ENCODE peak calls at places on chromosomes 4 and X, in four cellular contexts. I is NCI-H2081, T is progenitor cell of endocrine pancreas, A is GM23338. W is an unnamed sample.

GRCh38 chr4:7558436-7558835 is 123.7 kb upstream of the PSAPL1 start:
- DNase-seq in A (no peak), I (no peak), T (no peak), W (no peak)

GRCh38 chr4:64399313-64400109 is 9.7 kb downstream of the TECRL start:
- DNase-seq in A (peak), T (no peak), I (no peak), W (no peak)

GRCh38 chr4:107018336-107018735 is 17.8 kb downstream of the DKK2 start:
- DNase-seq in A (no peak), I (no peak), T (no peak), W (no peak)

GRCh38 chrX:136310411-136310810 is 9.6 kb downstream of the ADGRG4 start:
- DNase-seq in A (peak), I (no peak), T (no peak), W (no peak)

GRCh38 chr4:154018659-154019058 is 229.8 kb upstream of the SFRP2 start:
- DNase-seq in A (peak), T (no peak), I (no peak), W (no peak)

GRCh38 chrX:109155161-109155560 is 326.7 kb downstream of the GUCY2F start:
- DNase-seq in I (no peak), T (no peak), A (no peak), W (no peak)

GRCh38 chrX:22136711-22137110 is 104.6 kb downstream of the PHEX start:
- DNase-seq in A (no peak), T (no peak), I (no peak), W (no peak)

GRCh38 chr4:139712882-139713281 is 47.3 kb downstream of the MGST2 start:
- DNase-seq in T (no peak), I (no peak), A (no peak), W (no peak)

GRCh38 chrX:118360429-118361125 is 14.7 kb downstream of the WDR44 start:
- DNase-seq in I (no peak), A (peak), T (no peak), W (no peak)

GRCh38 chrX:8245411-8245810 is 74.3 kb upstream of the VCX2 start:
- DNase-seq in A (peak), T (no peak), I (no peak), W (no peak)

GRCh38 chr4:34178476-34178875 is 2065.8 kb downstream of the ARAP2 start:
- DNase-seq in T (no peak), A (peak), I (no peak), W (no peak)

GRCh38 chrX:50905334-50905733 is 5.2 kb upstream of the BMP15 start:
- DNase-seq in T (no peak), A (peak), I (no peak), W (no peak)

GRCh38 chrX:5810636-5811035 is 418.0 kb downstream of the NLGN4X start:
- DNase-seq in I (no peak), A (no peak), T (no peak), W (no peak)

GRCh38 chr4:77599378-77599777 is 6.2 kb upstream of the CXCL13 start:
- DNase-seq in I (no peak), A (peak), T (no peak), W (peak)

GRCh38 chr4:16783119-16783518 is 115.3 kb downstream of the LDB2 start:
- DNase-seq in T (no peak), I (no peak), A (peak), W (no peak)

GRCh38 chrX:139889760-139890159 is 43.1 kb downstream of the ATP11C start:
- DNase-seq in T (no peak), I (no peak), A (no peak), W (no peak)

GRCh38 chr4:112509243-112510190 is 6.5 kb downstream of the NEUROG2 start:
- DNase-seq in A (peak), I (no peak), T (no peak), W (no peak)

GRCh38 chrX:131617182-131617581 is 73.3 kb downstream of the OR13H1 start:
- DNase-seq in A (no peak), I (no peak), T (no peak), W (no peak)

GRCh38 chr4:152278172-152278504 is 257.8 kb downstream of the FBXW7 start:
- DNase-seq in I (no peak), T (no peak), A (no peak), W (no peak)

GRCh38 chrX:66756717-66757116 is 117.8 kb upstream of the EDA2R start:
- DNase-seq in T (no peak), I (no peak), A (no peak), W (no peak)

GRCh38 chr4:55503164-55503563 is 43.5 kb downstream of the CLOCK start:
- DNase-seq in A (no peak), I (no peak), T (no peak), W (no peak)

GRCh38 chr4:168203233-168203911 is 111.0 kb downstream of the ANXA10 start:
- DNase-seq in I (no peak), T (no peak), A (no peak), W (no peak)

GRCh38 chr4:107518076-107518475 is 202.0 kb downstream of the PAPSS1 start:
- DNase-seq in T (no peak), A (no peak), I (no peak), W (no peak)

GRCh38 chr4:151781026-151781425 is 20.2 kb upstream of the GATB start:
- DNase-seq in A (no peak), I (no peak), T (no peak), W (no peak)

GRCh38 chr4:166003811-166004210 is 130.8 kb downstream of the TLL1 start:
- DNase-seq in I (no peak), T (no peak), A (no peak), W (no peak)

GRCh38 chr4:107718351-107718965 is 1.6 kb downstream of the PAPSS1 start:
- DNase-seq in T (no peak), A (no peak), I (no peak), W (no peak)

GRCh38 chr4:104395219-104395618 is 99.5 kb downstream of the CXXC4 start:
- DNase-seq in I (peak), A (peak), T (no peak), W (no peak)

GRCh38 chr4:155552180-155552579 is 114.5 kb upstream of the GUCY1A1 start:
- DNase-seq in T (no peak), A (no peak), I (no peak), W (no peak)

GRCh38 chr4:120977435-120977997 is 55.0 kb upstream of the PRDM5 start:
- DNase-seq in I (no peak), T (no peak), A (peak), W (peak)

W was measured in HuH-7.5.